ENCODE peak calls at places on chromosomes 11 and 22, in seven cellular contexts. One of them, this sample, is unnamed.

GRCh38 chr22:47128216-47129215 is 366.1 kb downstream of the TBC1D22A start:
- DNase-seq in stimulated activated CD4-positive, alpha-beta T cell treated with anti-CD3 and anti-CD28 coated beads, Interleukin-4, amount 100 ng/mL, for 48 hours: no peak
- DNase-seq in tibial artery: no peak
- DNase-seq in mucosa of gallbladder: no peak
- DNase-seq in HuH-7: no peak
- DNase-seq in Calu3: no peak
- DNase-seq in activated CD4-positive, CD25-positive, alpha-beta regulatory T cell: no peak
- DNase-seq in this sample: no peak

GRCh38 chr11:57568330-57568766 is 876 bp upstream of the UBE2L6 start:
- DNase-seq in tibial artery: peak
- DNase-seq in Calu3: peak
- DNase-seq in stimulated activated CD4-positive, alpha-beta T cell treated with anti-CD3 and anti-CD28 coated beads, Interleukin-4, amount 100 ng/mL, for 48 hours: peak
- DNase-seq in activated CD4-positive, CD25-positive, alpha-beta regulatory T cell: peak
- DNase-seq in mucosa of gallbladder: peak
- DNase-seq in HuH-7: no peak
- DNase-seq in this sample: peak

GRCh38 chr22:50209893-50210292 is 9.1 kb downstream of the SELENOO start:
- DNase-seq in activated CD4-positive, CD25-positive, alpha-beta regulatory T cell: peak
- DNase-seq in tibial artery: peak
- DNase-seq in stimulated activated CD4-positive, alpha-beta T cell treated with anti-CD3 and anti-CD28 coated beads, Interleukin-4, amount 100 ng/mL, for 48 hours: peak
- DNase-seq in mucosa of gallbladder: peak
- DNase-seq in HuH-7: peak
- DNase-seq in Calu3: peak
- DNase-seq in this sample: peak

GRCh38 chr11:132586801-132587200 is 945.5 kb downstream of the OPCML start:
- DNase-seq in Calu3: no peak
- DNase-seq in HuH-7: no peak
- DNase-seq in activated CD4-positive, CD25-positive, alpha-beta regulatory T cell: no peak
- DNase-seq in tibial artery: no peak
- DNase-seq in stimulated activated CD4-positive, alpha-beta T cell treated with anti-CD3 and anti-CD28 coated beads, Interleukin-4, amount 100 ng/mL, for 48 hours: no peak
- DNase-seq in mucosa of gallbladder: no peak
- DNase-seq in this sample: no peak

GRCh38 chr22:29375436-29376076 is 12.8 kb downstream of the AP1B1 start:
- DNase-seq in activated CD4-positive, CD25-positive, alpha-beta regulatory T cell: no peak
- DNase-seq in Calu3: no peak
- DNase-seq in HuH-7: no peak
- DNase-seq in tibial artery: no peak
- DNase-seq in stimulated activated CD4-positive, alpha-beta T cell treated with anti-CD3 and anti-CD28 coated beads, Interleukin-4, amount 100 ng/mL, for 48 hours: no peak
- DNase-seq in mucosa of gallbladder: no peak
- DNase-seq in this sample: no peak

GRCh38 chr11:84022221-84022620 is 736.1 kb upstream of the CCDC90B start:
- DNase-seq in stimulated activated CD4-positive, alpha-beta T cell treated with anti-CD3 and anti-CD28 coated beads, Interleukin-4, amount 100 ng/mL, for 48 hours: no peak
- DNase-seq in mucosa of gallbladder: no peak
- DNase-seq in HuH-7: no peak
- DNase-seq in activated CD4-positive, CD25-positive, alpha-beta regulatory T cell: no peak
- DNase-seq in tibial artery: no peak
- DNase-seq in Calu3: no peak
- DNase-seq in this sample: no peak

GRCh38 chr11:57260937-57261783 is 24.1 kb upstream of the APLNR start:
- DNase-seq in stimulated activated CD4-positive, alpha-beta T cell treated with anti-CD3 and anti-CD28 coated beads, Interleukin-4, amount 100 ng/mL, for 48 hours: no peak
- DNase-seq in activated CD4-positive, CD25-positive, alpha-beta regulatory T cell: no peak
- DNase-seq in mucosa of gallbladder: no peak
- DNase-seq in tibial artery: no peak
- DNase-seq in Calu3: no peak
- DNase-seq in HuH-7: no peak
- DNase-seq in this sample: no peak

GRCh38 chr11:1870721-1871466 is 18.0 kb downstream of the LSP1 start:
- DNase-seq in tibial artery: no peak
- DNase-seq in activated CD4-positive, CD25-positive, alpha-beta regulatory T cell: no peak
- DNase-seq in Calu3: no peak
- DNase-seq in mucosa of gallbladder: no peak
- DNase-seq in HuH-7: no peak
- DNase-seq in stimulated activated CD4-positive, alpha-beta T cell treated with anti-CD3 and anti-CD28 coated beads, Interleukin-4, amount 100 ng/mL, for 48 hours: no peak
- DNase-seq in this sample: no peak

GRCh38 chr11:71581826-71582225 is 849 bp downstream of the KRTAP5-11 start:
- DNase-seq in tibial artery: no peak
- DNase-seq in mucosa of gallbladder: no peak
- DNase-seq in HuH-7: no peak
- DNase-seq in activated CD4-positive, CD25-positive, alpha-beta regulatory T cell: no peak
- DNase-seq in stimulated activated CD4-positive, alpha-beta T cell treated with anti-CD3 and anti-CD28 coated beads, Interleukin-4, amount 100 ng/mL, for 48 hours: no peak
- DNase-seq in Calu3: no peak
- DNase-seq in this sample: no peak

GRCh38 chr11:86201371-86201770 is 43.2 kb upstream of the EED start:
- DNase-seq in stimulated activated CD4-positive, alpha-beta T cell treated with anti-CD3 and anti-CD28 coated beads, Interleukin-4, amount 100 ng/mL, for 48 hours: no peak
- DNase-seq in tibial artery: no peak
- DNase-seq in activated CD4-positive, CD25-positive, alpha-beta regulatory T cell: no peak
- DNase-seq in Calu3: no peak
- DNase-seq in mucosa of gallbladder: no peak
- DNase-seq in HuH-7: no peak
- DNase-seq in this sample: no peak

GRCh38 chr11:77151804-77152513 is 23.9 kb downstream of the MYO7A start:
- DNase-seq in stimulated activated CD4-positive, alpha-beta T cell treated with anti-CD3 and anti-CD28 coated beads, Interleukin-4, amount 100 ng/mL, for 48 hours: peak
- DNase-seq in Calu3: no peak
- DNase-seq in activated CD4-positive, CD25-positive, alpha-beta regulatory T cell: no peak
- DNase-seq in HuH-7: no peak
- DNase-seq in tibial artery: no peak
- DNase-seq in mucosa of gallbladder: peak
- DNase-seq in this sample: no peak

GRCh38 chr11:76376746-76377558 is 4.0 kb downstream of the THAP12 start:
- DNase-seq in tibial artery: no peak
- DNase-seq in activated CD4-positive, CD25-positive, alpha-beta regulatory T cell: no peak
- DNase-seq in mucosa of gallbladder: no peak
- DNase-seq in Calu3: no peak
- DNase-seq in HuH-7: no peak
- DNase-seq in stimulated activated CD4-positive, alpha-beta T cell treated with anti-CD3 and anti-CD28 coated beads, Interleukin-4, amount 100 ng/mL, for 48 hours: no peak
- DNase-seq in this sample: no peak

GRCh38 chr22:47848384-47848920 is 1086.0 kb downstream of the TBC1D22A start:
- DNase-seq in stimulated activated CD4-positive, alpha-beta T cell treated with anti-CD3 and anti-CD28 coated beads, Interleukin-4, amount 100 ng/mL, for 48 hours: no peak
- DNase-seq in mucosa of gallbladder: no peak
- DNase-seq in HuH-7: no peak
- DNase-seq in Calu3: no peak
- DNase-seq in activated CD4-positive, CD25-positive, alpha-beta regulatory T cell: no peak
- DNase-seq in tibial artery: no peak
- DNase-seq in this sample: no peak

GRCh38 chr11:5204787-5205186 is 4.3 kb upstream of the OR51V1 start:
- DNase-seq in Calu3: peak
- DNase-seq in activated CD4-positive, CD25-positive, alpha-beta regulatory T cell: no peak
- DNase-seq in HuH-7: peak
- DNase-seq in tibial artery: no peak
- DNase-seq in mucosa of gallbladder: no peak
- DNase-seq in stimulated activated CD4-positive, alpha-beta T cell treated with anti-CD3 and anti-CD28 coated beads, Interleukin-4, amount 100 ng/mL, for 48 hours: no peak
- DNase-seq in this sample: no peak

GRCh38 chr11:25734592-25735211 is 597.2 kb upstream of the ANO3 start:
- DNase-seq in tibial artery: no peak
- DNase-seq in Calu3: peak
- DNase-seq in HuH-7: peak
- DNase-seq in mucosa of gallbladder: no peak
- DNase-seq in stimulated activated CD4-positive, alpha-beta T cell treated with anti-CD3 and anti-CD28 coated beads, Interleukin-4, amount 100 ng/mL, for 48 hours: no peak
- DNase-seq in activated CD4-positive, CD25-positive, alpha-beta regulatory T cell: no peak
- DNase-seq in this sample: no peak

GRCh38 chr11:15006139-15006759 is 34.1 kb upstream of the CALCA start:
- DNase-seq in mucosa of gallbladder: no peak
- DNase-seq in activated CD4-positive, CD25-positive, alpha-beta regulatory T cell: no peak
- DNase-seq in Calu3: peak
- DNase-seq in HuH-7: peak
- DNase-seq in stimulated activated CD4-positive, alpha-beta T cell treated with anti-CD3 and anti-CD28 coated beads, Interleukin-4, amount 100 ng/mL, for 48 hours: no peak
- DNase-seq in tibial artery: no peak
- DNase-seq in this sample: peak

GRCh38 chr11:65782816-65783228 is 2.0 kb upstream of the AP5B1 start:
- DNase-seq in HuH-7: no peak
- DNase-seq in Calu3: no peak
- DNase-seq in activated CD4-positive, CD25-positive, alpha-beta regulatory T cell: no peak
- DNase-seq in stimulated activated CD4-positive, alpha-beta T cell treated with anti-CD3 and anti-CD28 coated beads, Interleukin-4, amount 100 ng/mL, for 48 hours: no peak
- DNase-seq in mucosa of gallbladder: no peak
- DNase-seq in tibial artery: no peak
- DNase-seq in this sample: no peak

GRCh38 chr22:46551321-46551720 is 13.9 kb upstream of the CELSR1 start:
- DNase-seq in tibial artery: no peak
- DNase-seq in Calu3: no peak
- DNase-seq in mucosa of gallbladder: no peak
- DNase-seq in stimulated activated CD4-positive, alpha-beta T cell treated with anti-CD3 and anti-CD28 coated beads, Interleukin-4, amount 100 ng/mL, for 48 hours: no peak
- DNase-seq in HuH-7: no peak
- DNase-seq in activated CD4-positive, CD25-positive, alpha-beta regulatory T cell: no peak
- DNase-seq in this sample: no peak

GRCh38 chr11:108592591-108593213 is 866 bp downstream of the EXPH5 start:
- DNase-seq in mucosa of gallbladder: peak
- DNase-seq in tibial artery: peak
- DNase-seq in Calu3: peak
- DNase-seq in stimulated activated CD4-positive, alpha-beta T cell treated with anti-CD3 and anti-CD28 coated beads, Interleukin-4, amount 100 ng/mL, for 48 hours: peak
- DNase-seq in activated CD4-positive, CD25-positive, alpha-beta regulatory T cell: no peak
- DNase-seq in HuH-7: no peak
- DNase-seq in this sample: peak

GRCh38 chr11:130269544-130269943 is 45.2 kb downstream of the ZBTB44 start:
- DNase-seq in tibial artery: no peak
- DNase-seq in stimulated activated CD4-positive, alpha-beta T cell treated with anti-CD3 and anti-CD28 coated beads, Interleukin-4, amount 100 ng/mL, for 48 hours: no peak
- DNase-seq in Calu3: no peak
- DNase-seq in mucosa of gallbladder: no peak
- DNase-seq in HuH-7: no peak
- DNase-seq in activated CD4-positive, CD25-positive, alpha-beta regulatory T cell: no peak
- DNase-seq in this sample: peak

This sample was measured in memory B cell.